ENCODE peak calls at places on chromosomes 2 and 18, in six cellular contexts. H, N, B, J, X and D are unnamed samples.

GRCh38 chr2:9488583-9489547 is 14.5 kb downstream of the IAH1 start:
- DNase-seq in X (no peak), B (no peak), H (no peak), N (no peak), J (peak), D (no peak)

GRCh38 chr18:51235011-51235789 is 37.7 kb upstream of the MEX3C start:
- DNase-seq in N (peak), J (no peak), H (peak), X (no peak), B (no peak), D (peak)

GRCh38 chr2:36597532-36598377 is at the start of gene FEZ2:
- DNase-seq in X (peak), J (peak), N (peak), H (peak), B (peak), D (peak)

GRCh38 chr2:62450716-62451191 is 55.2 kb downstream of the TMEM17 start:
- DNase-seq in H (no peak), N (no peak), X (no peak), J (no peak), B (no peak), D (no peak)

GRCh38 chr2:119575439-119575838 is 31.2 kb downstream of the CFAP221 start:
- DNase-seq in H (no peak), X (no peak), N (no peak), J (no peak), B (no peak), D (no peak)

GRCh38 chr18:35775887-35776286 is 194.3 kb downstream of the GALNT1 start:
- DNase-seq in H (no peak), J (no peak), N (no peak), B (no peak), X (no peak), D (no peak)

GRCh38 chr2:72894466-72894865 is 7.3 kb downstream of the SPR start:
- DNase-seq in B (no peak), J (no peak), X (no peak), H (no peak), N (no peak), D (no peak)

GRCh38 chr18:45856526-45856925 is 31.1 kb downstream of the SIGLEC15 start:
- DNase-seq in N (no peak), B (no peak), H (no peak), X (no peak), J (peak), D (no peak)

GRCh38 chr2:196558506-196558905 is 81.0 kb upstream of the CCDC150 start:
- DNase-seq in N (no peak), X (no peak), H (no peak), J (no peak), B (no peak), D (no peak)

GRCh38 chr18:76467371-76468190 is 27.5 kb downstream of the ZNF516 start:
- DNase-seq in X (no peak), N (no peak), J (no peak), H (no peak), B (no peak), D (peak)

GRCh38 chr2:8554296-8554806 is 127.5 kb upstream of the ID2 start:
- DNase-seq in B (no peak), X (no peak), N (no peak), J (no peak), H (no peak), D (no peak)

GRCh38 chr2:30713698-30714097 is 93.5 kb downstream of the CAPN13 start:
- DNase-seq in H (no peak), B (no peak), J (no peak), N (no peak), X (no peak), D (no peak)

GRCh38 chr2:108396845-108397244 is 19.1 kb downstream of the SULT1C4 start:
- DNase-seq in H (peak), B (no peak), X (no peak), N (no peak), J (peak), D (peak)

DNA sequence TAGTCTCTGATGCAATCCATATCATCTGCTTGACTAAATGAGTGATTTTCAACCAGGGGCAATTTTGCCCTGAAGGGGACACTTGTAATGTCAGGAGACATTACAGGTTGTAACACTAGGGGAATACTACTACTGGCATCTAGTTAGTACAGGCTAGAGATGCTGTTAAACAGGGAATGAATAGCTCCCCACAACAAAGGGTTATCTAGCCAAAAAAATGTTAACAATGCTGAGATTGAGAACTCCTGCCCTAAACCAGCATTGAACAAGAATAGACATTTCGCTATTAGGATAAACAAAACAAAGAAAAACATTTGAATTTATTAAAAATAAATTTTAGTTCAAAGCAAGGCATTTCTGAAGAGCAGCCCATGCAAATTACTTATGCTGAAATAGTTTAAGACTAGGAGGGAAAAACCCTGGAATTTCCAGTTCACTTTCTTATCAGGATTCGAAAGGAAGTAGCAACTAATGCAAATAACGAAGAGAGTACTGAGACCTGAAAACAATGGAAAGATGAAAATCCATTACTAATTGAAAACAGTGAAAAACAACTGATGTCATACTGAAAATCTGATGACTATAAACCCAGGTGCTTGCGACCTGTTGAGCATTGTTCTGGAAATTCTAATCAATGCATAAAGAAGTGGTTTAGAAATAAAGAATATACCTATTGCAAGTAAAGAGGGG is 53.1 kb downstream of the CAB39 start:
- DNase-seq in H (no peak), N (no peak), X (no peak), J (no peak), B (no peak), D (no peak)
- TF ChIP-seq CTCF in H (no peak), N (no peak), X (no peak), J (no peak), B (no peak), D (no peak)

GRCh38 chr18:9365406-9365805 is 30.8 kb downstream of the TWSG1 start:
- DNase-seq in N (no peak), H (no peak), J (no peak), B (no peak), X (no peak), D (no peak)

GRCh38 chr18:9362869-9363268 is 28.3 kb downstream of the TWSG1 start:
- DNase-seq in H (no peak), J (peak), N (no peak), X (no peak), B (no peak), D (no peak)

GRCh38 chr18:9364242-9364641 is 29.7 kb downstream of the TWSG1 start:
- DNase-seq in X (no peak), B (no peak), H (no peak), N (no peak), J (no peak), D (no peak)

GRCh38 chr18:9361191-9361590 is 26.6 kb downstream of the TWSG1 start:
- DNase-seq in B (no peak), X (no peak), H (no peak), J (no peak), N (no peak), D (no peak)

GRCh38 chr18:9366126-9366714 is 31.6 kb downstream of the TWSG1 start:
- DNase-seq in J (peak), B (peak), X (peak), N (no peak), H (no peak), D (no peak)
- TF ChIP-seq CTCF in J (peak), B (no peak), X (no peak), N (no peak), H (no peak), D (no peak)

GRCh38 chr2:234967201-234967873 is 15.5 kb downstream of the SH3BP4 start:
- DNase-seq in X (no peak), B (no peak), N (no peak), H (no peak), J (no peak), D (no peak)

GRCh38 chr2:234961784-234962183 is 10.0 kb downstream of the SH3BP4 start:
- DNase-seq in X (no peak), B (no peak), H (no peak), J (no peak), N (no peak), D (no peak)

GRCh38 chr2:234966340-234966739 is 14.5 kb downstream of the SH3BP4 start:
- DNase-seq in B (no peak), X (no peak), N (no peak), J (no peak), H (no peak), D (no peak)

GRCh38 chr2:234964631-234965461 is 13.0 kb downstream of the SH3BP4 start:
- DNase-seq in H (no peak), B (no peak), N (no peak), J (peak), X (no peak), D (no peak)

GRCh38 chr2:234963785-234964615 is 12.2 kb downstream of the SH3BP4 start:
- DNase-seq in H (no peak), B (no peak), N (no peak), X (no peak), J (peak), D (no peak)
- TF ChIP-seq CTCF in H (no peak), B (no peak), N (no peak), X (no peak), J (no peak), D (no peak)

GRCh38 chr2:159713691-159714585 is 1.6 kb downstream of the MARCHF7 start:
- DNase-seq in N (no peak), J (peak), B (no peak), X (no peak), H (no peak), D (no peak)

GRCh38 chr2:159714586-159714930 is 2.3 kb downstream of the MARCHF7 start:
- DNase-seq in J (no peak), H (no peak), X (no peak), N (no peak), B (no peak), D (peak)

GRCh38 chr2:159716857-159717256 is 4.6 kb downstream of the MARCHF7 start:
- DNase-seq in N (no peak), B (no peak), J (no peak), X (no peak), H (no peak), D (no peak)

GRCh38 chr2:159712929-159713575 is 746 bp downstream of the MARCHF7 start:
- DNase-seq in N (no peak), B (no peak), H (no peak), X (no peak), J (peak), D (peak)

DNA sequence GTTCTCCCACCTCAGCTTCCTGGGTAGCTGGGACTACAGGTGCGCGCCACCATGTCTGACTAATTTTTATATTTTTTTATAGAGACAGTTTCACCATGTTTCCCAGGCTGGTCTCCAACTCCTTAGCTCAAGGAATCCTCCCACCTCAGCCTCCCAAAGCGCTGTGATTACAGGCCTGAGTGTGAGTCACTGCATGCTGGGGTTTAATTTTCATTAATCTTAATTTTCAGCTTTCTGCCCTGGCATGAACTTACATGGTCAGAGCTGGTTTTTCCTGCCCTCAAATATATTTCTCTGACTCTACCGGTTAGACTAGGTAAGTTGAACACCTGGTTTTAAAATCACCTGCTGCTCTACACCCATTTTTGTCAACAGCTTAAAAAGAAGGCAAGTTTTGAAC is 3.1 kb downstream of the MARCHF7 start:
- DNase-seq in H (no peak), J (no peak), N (no peak), B (no peak), X (no peak), D (no peak)
- TF ChIP-seq CTCF in H (no peak), J (no peak), N (no peak), B (no peak), X (no peak), D (no peak)

GRCh38 chr18:28854964-28855363 is 678.0 kb upstream of the CDH2 start:
- DNase-seq in J (no peak), H (no peak), B (no peak), X (no peak), N (no peak), D (no peak)

GRCh38 chr18:28855524-28855923 is 678.6 kb upstream of the CDH2 start:
- DNase-seq in B (no peak), H (no peak), J (peak), N (no peak), X (no peak), D (no peak)

GRCh38 chr18:28858248-28858647 is 681.3 kb upstream of the CDH2 start:
- DNase-seq in J (no peak), X (no peak), N (no peak), B (no peak), H (no peak), D (no peak)

DNA sequence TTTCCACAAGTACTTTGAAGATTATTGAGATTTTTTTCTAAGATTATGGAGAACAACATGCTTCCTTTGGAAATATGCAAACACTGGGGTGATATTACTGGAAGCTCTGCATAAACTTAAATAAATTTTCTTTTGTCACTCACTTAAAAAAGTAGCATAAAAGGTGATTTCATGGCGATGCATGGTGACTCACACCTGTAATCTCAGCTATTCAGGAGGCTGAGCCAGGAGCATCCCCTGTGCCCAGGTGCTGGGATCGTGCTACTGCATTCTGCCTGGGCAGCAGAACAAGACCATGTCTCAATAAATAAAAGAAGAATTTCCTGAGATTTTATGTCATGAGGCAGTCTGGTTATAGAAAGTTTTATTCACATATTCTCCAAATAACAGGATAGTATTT is 679.1 kb upstream of the CDH2 start:
- DNase-seq in N (no peak), J (no peak), X (no peak), B (no peak), H (no peak), D (no peak)
- TF ChIP-seq CTCF in N (no peak), J (no peak), X (no peak), B (no peak), H (no peak), D (no peak)